ENCODE peak calls at places on chromosomes 5 and 9, in ten cellular contexts. R, D, O, H, Y, M, K, Z, G and T are unnamed samples.
A peak's percentile ranks its signal among the peaks of the same experiment; 100 is the strongest.

GRCh38 chr9:89969156-89969566 is 364.3 kb downstream of the GADD45G start:
- DNase-seq in H (peak; percentile 33), D (no peak), R (no peak), G (peak; percentile 67), O (no peak), K (no peak), Y (peak; percentile 9), Z (no peak), M (no peak), T (no peak)

GRCh38 chr9:124392254-124392653 is 23.0 kb downstream of the PSMB7 start:
- DNase-seq in K (no peak), M (no peak), R (no peak), H (no peak), G (no peak), O (no peak), Z (no peak), Y (no peak), D (no peak), T (no peak)

GRCh38 chr5:43533646-43534045 is 18.7 kb upstream of the C5orf34 start:
- DNase-seq in Y (no peak), G (no peak), H (no peak), Z (no peak), K (no peak), M (no peak), D (no peak), R (no peak), O (no peak), T (no peak)

GRCh38 chr5:79956173-79956670 is 34.8 kb downstream of the MTX3 start:
- DNase-seq in K (peak; percentile 61), Z (no peak), Y (no peak), M (no peak), H (no peak), R (no peak), O (no peak), G (no peak), D (peak; percentile 51), T (no peak)

GRCh38 chr9:82934949-82935348 is 128.0 kb downstream of the RASEF start:
- DNase-seq in D (peak; percentile 28), K (no peak), R (no peak), H (no peak), G (no peak), Y (peak; percentile 83), Z (no peak), O (no peak), M (no peak), T (no peak)

GRCh38 chr5:133155326-133155969 is 103.6 kb downstream of the HSPA4 start:
- DNase-seq in K (no peak), O (no peak), R (no peak), Y (no peak), Z (no peak), G (no peak), H (no peak), M (no peak), D (peak; percentile 2), T (no peak)

GRCh38 chr5:9468070-9468388 is 77.8 kb downstream of the SEMA5A start:
- DNase-seq in R (no peak), H (no peak), Y (no peak), O (no peak), G (no peak), M (no peak), Z (no peak), D (no peak), K (peak; percentile 93), T (no peak)

GRCh38 chr9:105205787-105206511 is 38.5 kb upstream of the SLC44A1 start:
- DNase-seq in K (peak; percentile 95), Z (no peak), H (no peak), O (peak; percentile 57), M (no peak), R (no peak), G (no peak), D (no peak), Y (no peak), T (no peak)